ENCODE peak calls at places on chromosomes 11 and 22, in ten cellular contexts. One of them, this sample, is unnamed.

GRCh38 chr11:554824-555499 is 5.6 kb downstream of the LMNTD2 start:
- DNase-seq in IMR-90: no peak
- DNase-seq in heart left ventricle: no peak
- DNase-seq in A549: peak
- DNase-seq in body of pancreas: peak
- DNase-seq in thyroid gland: peak
- DNase-seq in stomach: peak
- DNase-seq in Peyer's patch: peak
- DNase-seq in right lobe of liver: no peak
- DNase-seq in adrenal gland: peak
- DNase-seq in this sample: peak

GRCh38 chr11:106304274-106304673 is 226.8 kb downstream of the AASDHPPT start:
- DNase-seq in IMR-90: peak
- DNase-seq in heart left ventricle: no peak
- DNase-seq in A549: no peak
- DNase-seq in body of pancreas: no peak
- DNase-seq in thyroid gland: no peak
- DNase-seq in stomach: no peak
- DNase-seq in Peyer's patch: no peak
- DNase-seq in right lobe of liver: no peak
- DNase-seq in adrenal gland: no peak
- DNase-seq in this sample: no peak

GRCh38 chr11:50037282-50037681 is 4.6 kb downstream of the OR4C45 start:
- DNase-seq in IMR-90: no peak
- DNase-seq in heart left ventricle: no peak
- DNase-seq in A549: no peak
- DNase-seq in body of pancreas: no peak
- DNase-seq in thyroid gland: no peak
- DNase-seq in stomach: no peak
- DNase-seq in Peyer's patch: no peak
- DNase-seq in right lobe of liver: no peak
- DNase-seq in adrenal gland: no peak
- DNase-seq in this sample: no peak

GRCh38 chr11:16897460-16898061 is 116.7 kb downstream of the PLEKHA7 start:
- DNase-seq in IMR-90: no peak
- DNase-seq in heart left ventricle: no peak
- DNase-seq in A549: no peak
- DNase-seq in body of pancreas: no peak
- DNase-seq in thyroid gland: no peak
- DNase-seq in stomach: no peak
- DNase-seq in Peyer's patch: no peak
- DNase-seq in right lobe of liver: no peak
- DNase-seq in adrenal gland: no peak
- DNase-seq in this sample: no peak

GRCh38 chr22:50317178-50317577 is 9.6 kb downstream of the DENND6B start:
- DNase-seq in IMR-90: no peak
- DNase-seq in heart left ventricle: no peak
- DNase-seq in A549: no peak
- DNase-seq in body of pancreas: no peak
- DNase-seq in thyroid gland: no peak
- DNase-seq in stomach: no peak
- DNase-seq in Peyer's patch: no peak
- DNase-seq in right lobe of liver: peak
- DNase-seq in adrenal gland: no peak
- DNase-seq in this sample: peak

GRCh38 chr11:44840085-44840478 is 110.6 kb downstream of the TP53I11 start:
- DNase-seq in IMR-90: no peak
- DNase-seq in heart left ventricle: no peak
- DNase-seq in A549: no peak
- DNase-seq in body of pancreas: no peak
- DNase-seq in thyroid gland: peak
- DNase-seq in stomach: no peak
- DNase-seq in Peyer's patch: no peak
- DNase-seq in right lobe of liver: no peak
- DNase-seq in adrenal gland: no peak
- DNase-seq in this sample: no peak

GRCh38 chr11:18696638-18697225 is 1.8 kb upstream of the TMEM86A start:
- DNase-seq in IMR-90: peak
- DNase-seq in heart left ventricle: no peak
- DNase-seq in A549: no peak
- DNase-seq in body of pancreas: no peak
- DNase-seq in thyroid gland: no peak
- DNase-seq in stomach: no peak
- DNase-seq in Peyer's patch: no peak
- DNase-seq in right lobe of liver: no peak
- DNase-seq in adrenal gland: no peak
- DNase-seq in this sample: no peak

GRCh38 chr22:47124946-47125345 is 362.5 kb downstream of the TBC1D22A start:
- DNase-seq in IMR-90: no peak
- DNase-seq in heart left ventricle: peak
- DNase-seq in A549: no peak
- DNase-seq in body of pancreas: no peak
- DNase-seq in thyroid gland: no peak
- DNase-seq in stomach: no peak
- DNase-seq in Peyer's patch: no peak
- DNase-seq in right lobe of liver: peak
- DNase-seq in adrenal gland: no peak
- DNase-seq in this sample: no peak

GRCh38 chr11:84890706-84891105 is 736.4 kb downstream of the DLG2 start:
- DNase-seq in IMR-90: peak
- DNase-seq in heart left ventricle: no peak
- DNase-seq in A549: no peak
- DNase-seq in body of pancreas: no peak
- DNase-seq in thyroid gland: no peak
- DNase-seq in stomach: no peak
- DNase-seq in Peyer's patch: no peak
- DNase-seq in right lobe of liver: no peak
- DNase-seq in adrenal gland: no peak
- DNase-seq in this sample: no peak

DNA sequence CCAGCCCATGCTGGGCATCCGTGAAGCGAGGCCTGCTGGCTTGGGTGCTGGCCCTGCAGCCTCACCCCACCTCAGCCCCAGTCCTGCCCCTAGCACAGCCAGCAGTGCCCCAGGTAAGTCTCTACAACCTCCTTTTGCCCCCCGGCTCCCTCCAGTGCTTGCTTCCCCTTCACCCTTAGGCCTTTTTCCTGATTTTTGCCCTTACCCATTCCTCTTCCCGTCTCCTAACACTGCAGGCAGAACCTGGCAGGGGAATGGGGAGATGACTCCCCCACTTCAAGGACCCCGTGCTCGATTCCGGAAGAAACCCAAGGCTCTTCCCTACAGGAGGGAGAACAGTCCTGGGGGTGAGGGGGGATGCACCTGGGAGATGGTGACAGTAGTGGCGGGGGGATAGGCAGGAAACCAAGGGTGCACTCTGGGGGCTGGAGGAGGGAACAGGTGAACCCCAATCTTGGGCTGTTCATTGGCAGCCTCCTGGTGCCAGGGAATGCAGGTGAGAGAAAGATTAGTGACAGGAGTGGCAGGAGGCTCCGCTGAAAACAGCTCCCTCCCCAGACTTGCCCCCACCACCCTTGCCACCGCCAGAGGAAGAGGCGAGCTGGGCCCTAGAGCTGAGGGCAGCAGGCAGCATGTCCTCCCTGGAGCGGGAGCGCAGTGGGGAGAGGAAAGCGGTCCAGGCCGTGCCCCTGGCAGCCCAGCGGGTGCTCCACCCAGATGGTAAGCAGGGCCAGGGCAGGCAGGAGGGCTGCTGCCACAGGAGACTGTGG is 14.2 kb downstream of the ROBO3 start:
- DNase-seq in IMR-90: no peak
- DNase-seq in heart left ventricle: no peak
- DNase-seq in A549: no peak
- DNase-seq in body of pancreas: no peak
- DNase-seq in thyroid gland: no peak
- DNase-seq in stomach: no peak
- DNase-seq in Peyer's patch: no peak
- DNase-seq in right lobe of liver: peak
- DNase-seq in adrenal gland: no peak
- DNase-seq in this sample: peak
- TF ChIP-seq POLR2A in IMR-90: no peak
- TF ChIP-seq POLR2A in heart left ventricle: no peak
- TF ChIP-seq POLR2A in A549: no peak
- TF ChIP-seq POLR2A in body of pancreas: no peak
- TF ChIP-seq POLR2A in thyroid gland: no peak
- TF ChIP-seq POLR2A in stomach: no peak
- TF ChIP-seq POLR2A in Peyer's patch: no peak
- TF ChIP-seq POLR2A in right lobe of liver: no peak
- TF ChIP-seq POLR2A in adrenal gland: no peak
- TF ChIP-seq POLR2A in this sample: no peak

DNA sequence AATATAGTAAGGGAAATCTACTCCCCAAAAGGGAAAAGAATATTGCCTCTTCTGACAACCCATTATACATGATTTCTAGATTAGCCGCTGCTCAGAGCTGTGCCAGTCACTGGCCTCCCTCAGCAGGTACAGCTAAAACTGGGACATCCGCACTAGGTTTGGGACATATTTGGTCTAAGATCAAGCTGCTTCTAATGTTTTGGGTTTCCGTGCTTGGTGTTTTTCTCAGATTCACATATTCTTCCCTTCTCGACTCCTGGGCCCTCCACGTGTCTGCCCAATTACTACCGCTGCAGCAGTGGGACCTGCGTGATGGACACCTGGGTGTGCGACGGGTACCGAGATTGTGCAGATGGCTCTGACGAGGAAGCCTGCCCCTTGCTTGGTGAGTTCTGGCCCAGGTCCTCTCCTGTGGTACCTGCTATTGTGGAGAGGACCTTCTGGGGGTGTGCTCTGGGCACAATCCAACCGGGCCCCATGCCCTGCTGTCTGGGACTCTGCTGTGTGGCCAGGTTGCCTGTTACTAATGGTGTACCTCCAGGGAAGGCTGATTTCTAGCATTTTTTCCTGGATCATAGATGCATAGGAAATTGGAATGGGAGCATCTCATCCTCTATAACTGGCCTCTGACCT is 138.1 kb upstream of the SORL1-AS1 start:
- DNase-seq in IMR-90: no peak
- DNase-seq in heart left ventricle: no peak
- DNase-seq in A549: no peak
- DNase-seq in body of pancreas: no peak
- DNase-seq in thyroid gland: no peak
- DNase-seq in stomach: no peak
- DNase-seq in Peyer's patch: no peak
- DNase-seq in right lobe of liver: no peak
- DNase-seq in adrenal gland: no peak
- DNase-seq in this sample: no peak
- H3K27ac ChIP-seq in IMR-90: no peak
- H3K27ac ChIP-seq in heart left ventricle: no peak
- H3K27ac ChIP-seq in A549: no peak
- H3K27ac ChIP-seq in body of pancreas: no peak
- H3K27ac ChIP-seq in thyroid gland: no peak
- H3K27ac ChIP-seq in stomach: no peak
- H3K27ac ChIP-seq in Peyer's patch: no peak
- H3K27ac ChIP-seq in right lobe of liver: no peak
- H3K27ac ChIP-seq in adrenal gland: no peak
- H3K27ac ChIP-seq in this sample: no peak

DNA sequence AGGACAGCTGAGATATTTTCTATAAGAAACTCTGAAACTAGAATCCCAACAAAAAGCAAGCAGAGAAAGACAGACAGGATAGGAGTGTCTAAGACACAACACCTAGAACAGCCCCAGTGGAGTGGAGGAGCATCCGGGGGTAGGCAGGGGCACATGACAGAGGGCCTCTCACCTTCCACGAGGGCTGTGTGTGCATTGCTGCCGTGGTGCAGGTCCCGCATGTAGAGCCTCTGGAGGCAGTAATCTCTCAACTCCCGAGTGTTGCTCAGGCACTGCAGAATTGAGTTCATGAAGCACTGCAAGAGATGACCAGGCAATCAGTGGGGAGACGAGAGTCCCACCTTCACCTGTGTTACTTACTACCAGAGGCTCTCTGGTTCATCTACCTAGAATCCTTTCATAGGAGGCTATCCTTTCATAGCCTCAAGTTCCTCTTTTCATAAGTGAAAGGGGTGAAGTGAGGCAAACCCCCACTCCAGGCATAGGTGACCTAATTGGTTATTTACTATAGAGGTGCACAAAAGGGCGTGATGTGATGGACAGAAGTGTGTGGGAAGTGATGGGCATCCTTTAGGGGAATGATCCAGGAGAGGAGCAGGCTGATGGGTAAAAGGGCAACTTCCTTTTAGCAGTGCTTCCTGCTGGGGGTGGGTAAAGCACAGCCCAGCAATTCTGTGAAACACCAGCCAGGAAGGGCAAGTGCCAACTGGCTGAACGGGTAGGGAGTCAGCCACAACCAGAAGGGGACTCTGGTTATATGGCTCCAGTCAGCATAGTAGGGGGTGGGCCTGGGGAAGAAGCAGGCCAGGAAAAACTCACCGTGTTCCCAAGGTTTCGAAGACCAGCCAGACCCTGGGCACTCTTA is 13.1 kb upstream of the MFRP start:
- DNase-seq in IMR-90: no peak
- DNase-seq in heart left ventricle: peak
- DNase-seq in A549: no peak
- DNase-seq in body of pancreas: no peak
- DNase-seq in thyroid gland: no peak
- DNase-seq in stomach: no peak
- DNase-seq in Peyer's patch: no peak
- DNase-seq in right lobe of liver: no peak
- DNase-seq in adrenal gland: no peak
- DNase-seq in this sample: no peak
- TF ChIP-seq POLR2A in IMR-90: no peak
- TF ChIP-seq POLR2A in heart left ventricle: no peak
- TF ChIP-seq POLR2A in A549: no peak
- TF ChIP-seq POLR2A in body of pancreas: no peak
- TF ChIP-seq POLR2A in thyroid gland: no peak
- TF ChIP-seq POLR2A in stomach: no peak
- TF ChIP-seq POLR2A in Peyer's patch: no peak
- TF ChIP-seq POLR2A in right lobe of liver: no peak
- TF ChIP-seq POLR2A in adrenal gland: no peak
- TF ChIP-seq POLR2A in this sample: no peak

DNA sequence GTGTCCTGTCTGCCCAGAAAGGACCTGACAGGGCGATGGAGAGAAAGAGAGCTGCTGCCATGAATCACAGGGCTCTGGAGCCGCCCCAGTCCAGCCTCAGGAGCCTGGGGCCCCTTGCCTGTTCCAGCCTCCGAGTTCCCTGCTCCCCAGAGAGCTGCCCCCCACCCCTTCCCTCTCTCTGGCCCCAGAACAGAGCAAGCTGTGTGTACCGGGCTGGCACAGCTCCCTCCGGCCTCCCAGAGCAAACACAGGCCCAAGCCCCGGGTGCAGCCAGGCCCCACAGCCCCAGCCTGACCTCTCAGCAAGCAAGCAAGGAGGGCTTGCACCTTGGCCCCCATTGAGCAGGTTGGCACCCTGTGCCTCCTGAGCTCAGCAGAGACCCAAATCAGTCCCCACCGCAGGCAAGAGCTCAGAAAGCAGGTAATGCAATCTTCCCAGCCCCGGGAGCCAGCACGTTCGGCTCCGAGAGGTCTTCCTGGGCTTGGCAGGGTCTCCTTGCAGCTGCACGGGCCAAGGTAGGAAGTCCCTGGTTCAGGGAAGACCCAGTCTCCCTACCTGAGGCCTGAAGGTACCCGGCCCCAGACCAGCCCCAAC is 1.4 kb downstream of the PACSIN3 start:
- DNase-seq in IMR-90: no peak
- DNase-seq in heart left ventricle: no peak
- DNase-seq in A549: no peak
- DNase-seq in body of pancreas: peak
- DNase-seq in thyroid gland: no peak
- DNase-seq in stomach: peak
- DNase-seq in Peyer's patch: no peak
- DNase-seq in right lobe of liver: peak
- DNase-seq in adrenal gland: peak
- DNase-seq in this sample: peak
- H3K27ac ChIP-seq in IMR-90: peak
- H3K27ac ChIP-seq in heart left ventricle: peak
- H3K27ac ChIP-seq in A549: peak
- H3K27ac ChIP-seq in body of pancreas: peak
- H3K27ac ChIP-seq in thyroid gland: peak
- H3K27ac ChIP-seq in stomach: peak
- H3K27ac ChIP-seq in Peyer's patch: no peak
- H3K27ac ChIP-seq in right lobe of liver: peak
- H3K27ac ChIP-seq in adrenal gland: peak
- H3K27ac ChIP-seq in this sample: peak

This sample was measured in upper lobe of left lung.